ENCODE peak calls at places on chromosomes 12 and 14, in five cellular contexts. U is fibroblast of pulmonary artery, R is pancreas, F is tibial artery, A is GM23248. T is an unnamed sample.

GRCh38 chr14:34046799-34047520 is 96.1 kb upstream of the EGLN3 start:
- DNase-seq in F (no peak), R (no peak), U (no peak), A (no peak), T (no peak)

GRCh38 chr12:97960741-97961608 is 498.4 kb downstream of the RMST start:
- DNase-seq in R (peak), F (no peak), A (no peak), U (peak), T (no peak)

GRCh38 chr14:81323621-81324400 is 76.3 kb downstream of the STON2 start:
- DNase-seq in F (no peak), A (no peak), U (no peak), R (no peak), T (no peak)

GRCh38 chr12:82862069-82862841 is 175.5 kb downstream of the TMTC2 start:
- DNase-seq in R (no peak), A (peak), U (peak), F (no peak), T (no peak)

GRCh38 chr12:57101892-57102695 is 9.1 kb downstream of the STAT6 start:
- DNase-seq in A (no peak), U (no peak), F (no peak), R (no peak), T (no peak)

GRCh38 chr12:124403273-124403672 is 108.4 kb downstream of the RFLNA start:
- DNase-seq in A (no peak), U (no peak), F (peak), R (no peak), T (no peak)

GRCh38 chr12:98294426-98294825 is 221.0 kb upstream of the TMPO start:
- DNase-seq in U (no peak), A (no peak), F (no peak), R (no peak), T (no peak)

GRCh38 chr12:5242440-5242839 is 189.5 kb upstream of the NTF3 start:
- DNase-seq in U (no peak), F (no peak), A (no peak), R (no peak), T (no peak)

GRCh38 chr14:106094654-106095189 is 568.3 kb downstream of the TMEM121 start:
- DNase-seq in R (no peak), F (no peak), U (no peak), A (no peak), T (no peak)

GRCh38 chr12:124625867-124626675 is 58.7 kb upstream of the NCOR2 start:
- DNase-seq in A (peak), U (peak), R (peak), F (peak), T (no peak)

GRCh38 chr14:102180248-102180998 is 40.7 kb downstream of the WDR20 start:
- DNase-seq in F (no peak), A (no peak), U (no peak), R (no peak), T (no peak)

GRCh38 chr14:68458840-68459469 is 333.9 kb downstream of the ZFP36L1 start:
- DNase-seq in U (peak), R (peak), A (peak), F (peak), T (no peak)

GRCh38 chr14:72024043-72024407 is 91.8 kb downstream of the RGS6 start:
- DNase-seq in F (no peak), A (peak), R (peak), U (peak), T (no peak)

GRCh38 chr14:60151715-60152114 is 13.5 kb downstream of the DHRS7 start:
- DNase-seq in F (peak), R (no peak), U (peak), A (peak), T (peak)

GRCh38 chr12:6953417-6954315 is 2.5 kb downstream of the PTPN6 start:
- DNase-seq in U (peak), F (no peak), A (no peak), R (no peak), T (no peak)
- H3K4me3 ChIP-seq in U (no peak), F (peak), A (no peak), R (no peak), T (peak)

GRCh38 chr12:51012570-51013236 is 13.5 kb downstream of the SLC11A2 start:
- DNase-seq in R (no peak), A (no peak), U (no peak), F (no peak), T (no peak)
- H3K4me3 ChIP-seq in R (no peak), A (no peak), U (no peak), F (no peak), T (no peak)

DNA sequence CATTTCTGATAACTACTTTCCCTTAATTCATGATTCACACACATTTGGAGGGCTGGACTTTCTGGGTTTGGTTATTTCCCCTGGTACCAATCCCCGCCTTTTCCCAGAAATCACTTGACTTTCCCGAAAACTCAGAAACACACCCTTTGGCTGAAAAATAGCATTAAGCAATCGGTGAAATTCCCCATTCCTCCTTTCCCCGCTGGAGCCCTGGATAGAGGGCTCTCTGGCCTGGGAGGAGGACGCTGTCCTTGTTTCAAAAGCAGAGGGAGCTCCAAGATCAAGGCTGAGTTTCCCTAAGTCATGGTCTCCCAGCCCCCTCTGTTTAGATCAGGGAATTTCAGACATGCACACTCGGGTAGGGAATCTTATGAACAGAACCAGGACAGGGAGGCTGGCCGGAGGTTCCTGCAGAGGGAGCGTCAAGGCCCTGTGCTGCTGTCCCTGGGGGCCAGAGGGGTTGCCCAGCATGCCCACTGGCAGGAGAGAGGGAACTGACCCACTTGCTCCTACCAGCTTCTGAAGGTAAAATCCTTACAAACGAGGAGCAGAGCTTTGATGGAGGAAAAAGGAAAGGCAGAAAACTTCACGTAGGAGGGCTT is at the start of gene C1S:
- DNase-seq in R (peak), F (peak), A (peak), U (peak), T (no peak)
- H3K4me3 ChIP-seq in R (no peak), F (peak), A (peak), U (peak), T (peak)

GRCh38 chr12:49730050-49730449 is 11.3 kb upstream of the TMBIM6 start:
- DNase-seq in R (no peak), F (no peak), A (no peak), U (no peak), T (no peak)
- H3K4me3 ChIP-seq in R (no peak), F (no peak), A (no peak), U (no peak), T (no peak)

GRCh38 chr14:100454437-100454836 is 131.3 kb downstream of the SLC25A47 start:
- DNase-seq in R (no peak), U (no peak), F (no peak), A (no peak), T (no peak)

GRCh38 chr14:100450736-100451135 is 127.6 kb downstream of the SLC25A47 start:
- DNase-seq in F (no peak), R (no peak), A (no peak), U (no peak), T (no peak)

GRCh38 chr14:100450049-100450448 is 126.9 kb downstream of the SLC25A47 start:
- DNase-seq in R (no peak), A (no peak), U (no peak), F (no peak), T (no peak)

GRCh38 chr14:100451264-100451663 is 128.1 kb downstream of the SLC25A47 start:
- DNase-seq in A (no peak), U (no peak), R (no peak), F (no peak), T (no peak)

GRCh38 chr14:100453930-100454329 is 130.8 kb downstream of the SLC25A47 start:
- DNase-seq in A (no peak), R (no peak), F (no peak), U (no peak), T (no peak)
- H3K4me3 ChIP-seq in A (no peak), R (no peak), F (no peak), U (no peak), T (no peak)

GRCh38 chr12:2785017-2785416 is 9.8 kb upstream of the FKBP4 start:
- DNase-seq in F (no peak), R (no peak), U (no peak), A (no peak), T (no peak)

GRCh38 chr12:2779281-2779680 is 15.5 kb upstream of the FKBP4 start:
- DNase-seq in U (no peak), R (no peak), A (no peak), F (no peak), T (no peak)

DNA sequence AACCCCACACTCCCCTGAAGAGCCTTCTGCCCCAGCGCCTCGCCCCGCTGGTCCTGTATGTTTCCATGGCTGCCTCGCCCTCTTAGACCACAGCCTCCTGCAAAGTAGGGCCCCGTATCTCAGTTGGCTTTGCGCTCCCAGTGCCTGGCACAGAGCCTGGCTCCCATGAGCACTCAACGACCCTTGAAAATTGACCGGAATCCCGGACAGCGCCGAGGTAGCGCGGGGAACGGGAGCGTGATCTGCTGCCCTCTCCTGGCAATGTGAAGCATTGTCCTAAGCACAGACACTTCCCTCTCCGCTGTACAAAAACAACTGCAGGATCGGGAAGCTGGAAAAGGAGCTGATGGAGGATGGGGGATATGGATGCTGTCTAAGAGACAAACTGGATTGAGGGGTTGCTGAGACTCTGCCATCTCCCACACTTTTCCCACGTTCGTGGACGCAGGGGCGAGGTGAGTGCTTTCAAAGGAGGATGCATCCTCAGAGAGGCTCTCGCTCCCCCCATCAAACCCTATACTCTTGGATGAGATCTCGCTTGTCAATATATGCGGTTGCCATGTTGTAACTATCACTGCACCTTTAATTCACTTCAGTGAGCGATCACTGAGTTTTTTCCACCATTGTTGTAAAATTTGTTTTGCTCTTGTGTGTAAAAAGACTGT is 10.7 kb upstream of the FKBP4 start:
- DNase-seq in U (peak), F (no peak), A (peak), R (peak), T (peak)
- H3K4me3 ChIP-seq in U (no peak), F (peak), A (peak), R (no peak), T (peak)

T was measured in dorsolateral prefrontal cortex.